ENCODE peak calls at places on chromosomes 2 and 18, in five cellular contexts. One of them, this sample, is unnamed.

GRCh38 chr2:190129421-190130199 is 67.1 kb upstream of the MSTN start:
- DNase-seq in left ventricle myocardium inferior: no peak
- DNase-seq in lower lobe of right lung: no peak
- DNase-seq in body of pancreas: no peak
- DNase-seq in H9: no peak
- DNase-seq in this sample: no peak

GRCh38 chr2:144079808-144080207 is 440.1 kb downstream of the ZEB2 start:
- DNase-seq in body of pancreas: no peak
- DNase-seq in H9: no peak
- DNase-seq in lower lobe of right lung: no peak
- DNase-seq in left ventricle myocardium inferior: no peak
- DNase-seq in this sample: no peak

GRCh38 chr2:28293416-28293815 is 99.2 kb upstream of the FOSL2 start:
- DNase-seq in H9: no peak
- DNase-seq in body of pancreas: no peak
- DNase-seq in left ventricle myocardium inferior: no peak
- DNase-seq in lower lobe of right lung: no peak
- DNase-seq in this sample: no peak

GRCh38 chr2:172307800-172308199 is 119.6 kb upstream of the ITGA6 start:
- DNase-seq in lower lobe of right lung: no peak
- DNase-seq in H9: no peak
- DNase-seq in body of pancreas: peak; percentile 41
- DNase-seq in left ventricle myocardium inferior: peak; percentile 36
- DNase-seq in this sample: peak; percentile 63

GRCh38 chr18:59961086-59961485 is 61.3 kb downstream of the PMAIP1 start:
- DNase-seq in lower lobe of right lung: no peak
- DNase-seq in H9: no peak
- DNase-seq in body of pancreas: peak; percentile 24
- DNase-seq in left ventricle myocardium inferior: no peak
- DNase-seq in this sample: no peak

GRCh38 chr2:232869138-232870001 is 694 bp upstream of the SNORC start:
- DNase-seq in lower lobe of right lung: no peak
- DNase-seq in left ventricle myocardium inferior: no peak
- DNase-seq in H9: peak; percentile 43
- DNase-seq in body of pancreas: no peak
- DNase-seq in this sample: no peak

GRCh38 chr2:120568089-120568974 is 167.3 kb upstream of the GLI2 start:
- DNase-seq in lower lobe of right lung: no peak
- DNase-seq in left ventricle myocardium inferior: no peak
- DNase-seq in H9: no peak
- DNase-seq in body of pancreas: no peak
- DNase-seq in this sample: no peak

GRCh38 chr2:44063007-44063406 is 67.2 kb upstream of the LRPPRC start:
- DNase-seq in left ventricle myocardium inferior: no peak
- DNase-seq in lower lobe of right lung: no peak
- DNase-seq in body of pancreas: peak; percentile 76
- DNase-seq in H9: no peak
- DNase-seq in this sample: no peak

GRCh38 chr2:215654177-215654850 is 218.4 kb upstream of the FN1 start:
- DNase-seq in left ventricle myocardium inferior: no peak
- DNase-seq in H9: no peak
- DNase-seq in lower lobe of right lung: no peak
- DNase-seq in body of pancreas: no peak
- DNase-seq in this sample: no peak

GRCh38 chr18:55489034-55489741 is 98.8 kb downstream of the TCF4 start:
- DNase-seq in left ventricle myocardium inferior: no peak
- DNase-seq in lower lobe of right lung: no peak
- DNase-seq in body of pancreas: no peak
- DNase-seq in H9: peak; percentile 46
- DNase-seq in this sample: no peak

GRCh38 chr2:169761970-169762292 is 28.3 kb downstream of the KLHL23 start:
- DNase-seq in body of pancreas: no peak
- DNase-seq in lower lobe of right lung: no peak
- DNase-seq in H9: no peak
- DNase-seq in left ventricle myocardium inferior: no peak
- DNase-seq in this sample: no peak

GRCh38 chr2:135974036-135974435 is 11.4 kb downstream of the DARS1 start:
- DNase-seq in left ventricle myocardium inferior: no peak
- DNase-seq in body of pancreas: no peak
- DNase-seq in H9: no peak
- DNase-seq in lower lobe of right lung: no peak
- DNase-seq in this sample: no peak

GRCh38 chr18:56200381-56200831 is 438.0 kb downstream of the TXNL1 start:
- DNase-seq in body of pancreas: no peak
- DNase-seq in H9: no peak
- DNase-seq in left ventricle myocardium inferior: no peak
- DNase-seq in lower lobe of right lung: no peak
- DNase-seq in this sample: no peak

GRCh38 chr2:15726321-15727057 is 134.8 kb downstream of the DDX1 start:
- DNase-seq in lower lobe of right lung: no peak
- DNase-seq in left ventricle myocardium inferior: no peak
- DNase-seq in body of pancreas: no peak
- DNase-seq in H9: no peak
- DNase-seq in this sample: no peak

GRCh38 chr18:49628119-49628518 is 66.3 kb downstream of the LIPG start:
- DNase-seq in left ventricle myocardium inferior: no peak
- DNase-seq in H9: no peak
- DNase-seq in lower lobe of right lung: no peak
- DNase-seq in body of pancreas: no peak
- DNase-seq in this sample: no peak

GRCh38 chr18:32771871-32772499 is 838 bp downstream of the KLHL14 start:
- DNase-seq in H9: peak; percentile 50
- DNase-seq in left ventricle myocardium inferior: no peak
- DNase-seq in lower lobe of right lung: no peak
- DNase-seq in body of pancreas: peak; percentile 41
- DNase-seq in this sample: no peak

DNA sequence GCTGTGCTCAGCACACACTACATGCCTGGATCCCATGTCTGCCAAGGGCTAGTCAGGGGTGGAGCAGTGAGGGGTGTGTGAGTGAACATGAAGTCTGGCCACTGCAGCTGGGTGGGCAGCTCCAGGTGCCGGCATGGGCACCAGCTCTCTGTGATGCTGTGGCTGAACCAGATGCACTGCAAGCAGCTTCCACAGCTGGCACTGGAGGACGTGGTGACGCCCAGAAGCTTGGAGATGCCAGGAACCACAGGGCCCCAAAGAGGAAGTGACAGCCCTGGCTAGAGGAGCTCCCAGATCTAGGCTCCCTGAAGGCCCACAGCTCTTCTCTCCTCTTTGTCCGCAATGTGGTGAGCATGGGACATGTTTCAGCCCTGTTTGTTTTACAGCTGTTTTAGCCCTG is 776.3 kb upstream of the POU3F3 start:
- DNase-seq in H9: no peak
- DNase-seq in left ventricle myocardium inferior: no peak
- DNase-seq in lower lobe of right lung: no peak
- DNase-seq in body of pancreas: no peak
- DNase-seq in this sample: no peak
- TF ChIP-seq CTCF in H9: no peak
- TF ChIP-seq CTCF in left ventricle myocardium inferior: no peak
- TF ChIP-seq CTCF in lower lobe of right lung: no peak
- TF ChIP-seq CTCF in body of pancreas: no peak
- TF ChIP-seq CTCF in this sample: no peak

GRCh38 chr2:130726614-130727180 is 2.2 kb upstream of the GPR148 start:
- DNase-seq in body of pancreas: no peak
- DNase-seq in lower lobe of right lung: no peak
- DNase-seq in left ventricle myocardium inferior: no peak
- DNase-seq in H9: no peak
- DNase-seq in this sample: no peak

GRCh38 chr2:130727286-130727924 is 1.5 kb upstream of the GPR148 start:
- DNase-seq in left ventricle myocardium inferior: peak; percentile 71
- DNase-seq in lower lobe of right lung: peak; percentile 86
- DNase-seq in H9: peak; percentile 96
- DNase-seq in body of pancreas: peak; percentile 92
- DNase-seq in this sample: peak; percentile 86

GRCh38 chr2:130720528-130720927 is 8.3 kb upstream of the GPR148 start:
- DNase-seq in left ventricle myocardium inferior: no peak
- DNase-seq in lower lobe of right lung: no peak
- DNase-seq in body of pancreas: no peak
- DNase-seq in H9: no peak
- DNase-seq in this sample: no peak

GRCh38 chr2:130728007-130728454 is 839 bp upstream of the GPR148 start:
- DNase-seq in H9: no peak
- DNase-seq in left ventricle myocardium inferior: no peak
- DNase-seq in lower lobe of right lung: no peak
- DNase-seq in body of pancreas: peak; percentile 82
- DNase-seq in this sample: no peak

GRCh38 chr2:130724455-130724854 is 4.4 kb upstream of the GPR148 start:
- DNase-seq in lower lobe of right lung: no peak
- DNase-seq in body of pancreas: no peak
- DNase-seq in left ventricle myocardium inferior: no peak
- DNase-seq in H9: no peak
- DNase-seq in this sample: no peak
- H3K27ac ChIP-seq in lower lobe of right lung: no peak overlapping the region
- H3K27ac ChIP-seq in body of pancreas: no peak overlapping the region
- H3K27ac ChIP-seq in left ventricle myocardium inferior: no peak overlapping the region
- H3K27ac ChIP-seq in H9: no peak overlapping the region
- H3K27ac ChIP-seq in this sample: no peak overlapping the region

GRCh38 chr2:98470851-98471255 is 26.2 kb downstream of the INPP4A start:
- DNase-seq in body of pancreas: no peak
- DNase-seq in lower lobe of right lung: no peak
- DNase-seq in left ventricle myocardium inferior: no peak
- DNase-seq in H9: no peak
- DNase-seq in this sample: no peak
- H3K4me1 ChIP-seq in body of pancreas: peaks cover 25% of the 10 kb centered on the region
- H3K4me1 ChIP-seq in lower lobe of right lung: peaks cover 55% of the 10 kb centered on the region
- H3K4me1 ChIP-seq in left ventricle myocardium inferior: peaks cover 52% of the 10 kb centered on the region
- H3K4me1 ChIP-seq in H9: no peaks in the 10 kb centered on the region
- H3K4me1 ChIP-seq in this sample: peaks cover 61% of the 10 kb centered on the region

DNA sequence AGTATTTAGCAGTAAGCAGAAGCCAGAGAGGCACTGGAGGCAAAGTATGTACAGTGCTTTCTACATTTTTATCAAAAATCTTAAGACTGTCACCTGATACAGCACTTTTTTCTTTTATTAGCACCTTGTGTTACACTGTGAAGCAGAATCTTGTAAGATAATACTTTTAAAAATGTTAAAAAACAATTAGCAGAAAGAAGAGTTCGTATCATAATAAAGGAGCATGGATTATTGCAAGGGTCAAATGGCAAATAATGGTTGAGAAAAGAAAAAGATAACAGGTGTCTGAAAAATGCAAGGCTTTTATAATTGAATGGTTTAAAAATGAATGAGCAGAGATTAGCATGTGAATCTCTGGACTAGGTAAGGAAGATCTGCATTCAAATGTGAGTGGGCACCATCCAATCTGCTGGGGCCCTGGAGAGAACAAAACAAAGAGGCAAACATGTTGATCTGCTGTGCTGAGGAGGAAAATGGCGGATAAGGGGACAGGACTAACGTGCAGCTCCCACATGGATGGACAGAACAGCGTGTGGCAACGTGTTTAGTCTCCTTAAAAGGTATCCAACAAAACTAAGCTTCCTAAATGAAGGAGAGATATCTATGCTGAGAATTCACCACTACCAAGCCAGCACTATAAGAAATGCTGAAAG is 9.5 kb downstream of the CEBPZOS start:
- DNase-seq in left ventricle myocardium inferior: no peak
- DNase-seq in lower lobe of right lung: no peak
- DNase-seq in body of pancreas: no peak
- DNase-seq in H9: peak; percentile 83
- DNase-seq in this sample: no peak
- TF ChIP-seq CTCF in left ventricle myocardium inferior: no peak
- TF ChIP-seq CTCF in lower lobe of right lung: no peak
- TF ChIP-seq CTCF in body of pancreas: no peak
- TF ChIP-seq CTCF in H9: no peak
- TF ChIP-seq CTCF in this sample: no peak

GRCh38 chr18:12474876-12475275 is 67.1 kb downstream of the PRELID3A start:
- DNase-seq in body of pancreas: no peak
- DNase-seq in H9: no peak
- DNase-seq in lower lobe of right lung: no peak
- DNase-seq in left ventricle myocardium inferior: no peak
- DNase-seq in this sample: no peak

GRCh38 chr18:12468458-12468857 is 60.7 kb downstream of the PRELID3A start:
- DNase-seq in body of pancreas: no peak
- DNase-seq in H9: no peak
- DNase-seq in left ventricle myocardium inferior: no peak
- DNase-seq in lower lobe of right lung: no peak
- DNase-seq in this sample: no peak

GRCh38 chr18:12470382-12471090 is 62.8 kb downstream of the PRELID3A start:
- DNase-seq in lower lobe of right lung: no peak
- DNase-seq in H9: no peak
- DNase-seq in left ventricle myocardium inferior: no peak
- DNase-seq in body of pancreas: no peak
- DNase-seq in this sample: no peak
- H3K27ac ChIP-seq in lower lobe of right lung: no peak overlapping the region
- H3K27ac ChIP-seq in H9: no peak overlapping the region
- H3K27ac ChIP-seq in left ventricle myocardium inferior: no peak overlapping the region
- H3K27ac ChIP-seq in body of pancreas: no peak overlapping the region
- H3K27ac ChIP-seq in this sample: no peak overlapping the region

DNA sequence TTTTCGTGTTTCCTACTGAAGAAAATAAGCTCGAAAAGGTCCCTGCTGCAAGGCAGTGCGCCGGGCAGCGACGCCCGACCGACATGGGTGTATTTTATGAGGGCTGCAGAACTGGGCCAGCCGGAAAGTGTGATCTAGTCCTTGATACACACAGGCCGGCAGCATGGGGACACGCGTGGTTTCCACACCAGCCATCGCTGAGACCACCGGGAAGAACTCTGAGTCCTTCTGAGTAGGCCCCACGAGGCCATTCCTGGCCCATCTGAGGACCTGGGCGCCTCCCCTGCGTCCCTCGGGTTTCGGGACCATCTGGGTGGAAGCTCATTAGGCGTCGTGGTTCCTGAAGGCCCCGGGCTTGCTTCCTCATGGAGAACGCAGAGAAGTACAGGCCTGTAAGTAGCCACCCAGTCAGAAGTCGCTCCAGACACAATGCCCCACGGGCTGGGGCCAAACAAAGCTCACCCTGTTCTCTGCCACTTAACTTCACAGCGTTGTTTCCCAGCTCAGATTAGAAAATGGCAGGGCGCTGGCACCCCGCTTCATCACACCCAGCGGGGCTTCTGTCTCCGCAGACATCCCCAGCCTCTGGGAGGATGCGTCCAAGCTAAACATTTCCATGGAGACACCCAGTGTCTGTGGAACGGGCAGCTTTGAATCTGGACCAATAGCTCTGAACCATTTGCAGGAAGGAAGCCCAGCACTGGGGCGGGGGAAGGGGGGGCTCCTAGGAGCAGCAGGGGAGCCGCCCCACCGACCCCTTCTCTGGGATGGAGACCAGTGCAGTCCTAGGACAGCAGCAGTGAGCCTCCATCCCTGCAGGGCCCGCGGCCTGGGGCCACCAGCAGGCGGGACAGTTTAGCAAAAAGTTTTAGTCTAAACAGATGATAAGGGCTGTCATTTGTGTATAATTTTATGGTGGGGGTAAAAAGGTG is 2.4 kb downstream of the NFATC1 start:
- DNase-seq in lower lobe of right lung: peak; percentile 50
- DNase-seq in body of pancreas: no peak
- DNase-seq in H9: no peak
- DNase-seq in left ventricle myocardium inferior: peak; percentile 15
- DNase-seq in this sample: no peak
- H3K4me1 ChIP-seq in lower lobe of right lung: peaks cover 49% of the 10 kb centered on the region
- H3K4me1 ChIP-seq in body of pancreas: peaks cover 49% of the 10 kb centered on the region
- H3K4me1 ChIP-seq in H9: no peaks in the 10 kb centered on the region
- H3K4me1 ChIP-seq in left ventricle myocardium inferior: peaks cover 68% of the 10 kb centered on the region
- H3K4me1 ChIP-seq in this sample: peaks cover 20% of the 10 kb centered on the region